ENCODE peak calls at places on chromosomes 1 and 21, in six cellular contexts. H, I, T, V, O and E are unnamed samples.

GRCh38 chr1:35269190-35269988 is 880 bp downstream of the ZMYM4 start:
- DNase-seq in H (peak; percentile 31), I (peak; percentile 62), T (peak; percentile 10), V (peak; percentile 13), O (no peak), E (no peak)

GRCh38 chr21:35063428-35064172 is 14.5 kb upstream of the RUNX1 start:
- DNase-seq in H (no peak), I (no peak), T (no peak), V (no peak), O (no peak), E (no peak)

GRCh38 chr1:226436855-226437491 is 29.1 kb upstream of the PARP1 start:
- DNase-seq in H (no peak), I (no peak), T (no peak), V (no peak), O (no peak), E (no peak)

GRCh38 chr1:221078260-221078965 is 199.2 kb downstream of the HLX start:
- DNase-seq in H (no peak), I (no peak), T (no peak), V (no peak), O (no peak), E (no peak)

GRCh38 chr1:93358293-93358692 is 12.6 kb downstream of the DR1 start:
- DNase-seq in H (peak; percentile 70), I (no peak), T (no peak), V (no peak), O (no peak), E (no peak)

GRCh38 chr1:12129624-12130023 is 37.2 kb upstream of the TNFRSF1B start:
- DNase-seq in H (no peak), I (no peak), T (no peak), V (no peak), O (no peak), E (no peak)

GRCh38 chr1:54610048-54610447 is 13.3 kb downstream of the FAM151A start:
- DNase-seq in H (peak; percentile 80), I (peak; percentile 83), T (no peak), V (no peak), O (no peak), E (no peak)

GRCh38 chr1:3315991-3316943 is 138.2 kb upstream of the ARHGEF16 start:
- DNase-seq in H (no peak), I (no peak), T (peak; percentile 9), V (no peak), O (no peak), E (no peak)

GRCh38 chr1:171627020-171627419 is 5.0 kb downstream of the MYOCOS start:
- DNase-seq in H (no peak), I (no peak), T (no peak), V (no peak), O (no peak), E (no peak)

GRCh38 chr1:56948403-56949023 is 17.3 kb downstream of the C8B start:
- DNase-seq in H (no peak), I (peak; percentile 56), T (no peak), V (no peak), O (no peak), E (no peak)

GRCh38 chr1:37561794-37562132 is 5.0 kb downstream of the DNALI1 start:
- DNase-seq in H (peak; percentile 66), I (peak; percentile 78), T (peak; percentile 36), V (no peak), O (no peak), E (no peak)

DNA sequence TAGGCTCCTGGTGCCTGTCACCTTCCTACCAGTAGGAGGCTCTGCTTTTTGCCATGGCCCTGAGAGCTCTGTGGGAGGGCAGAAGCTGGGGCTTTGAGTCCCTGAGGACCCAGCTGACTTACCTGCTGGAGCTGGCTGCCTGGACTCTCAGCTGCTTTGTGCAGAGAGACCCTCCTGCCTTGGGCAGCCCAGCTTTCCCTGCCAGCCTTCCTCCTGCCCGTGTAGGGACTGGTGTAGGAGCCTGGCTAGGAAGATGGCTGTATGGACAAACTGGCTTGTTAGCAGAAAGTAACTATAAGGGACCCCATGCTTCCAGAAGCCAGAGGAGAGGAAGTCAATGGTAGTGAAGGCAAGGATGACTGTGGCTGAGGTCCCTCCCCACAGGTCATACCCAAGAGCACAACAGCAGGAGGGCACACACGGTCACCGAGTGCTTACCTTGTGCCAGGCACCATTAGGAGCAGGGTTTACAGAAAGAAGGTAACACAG is 9.7 kb upstream of the CELSR2 start:
- DNase-seq in H (peak; percentile 92), I (peak; percentile 87), T (no peak), V (no peak), O (no peak), E (no peak)
- H3K27ac ChIP-seq in H (peak overlapping the region; percentile 85), I (peak overlapping the region; percentile 79), T (no peak overlapping the region), V (no peak overlapping the region), O (peak overlapping the region; percentile 61), E (no peak overlapping the region)

DNA sequence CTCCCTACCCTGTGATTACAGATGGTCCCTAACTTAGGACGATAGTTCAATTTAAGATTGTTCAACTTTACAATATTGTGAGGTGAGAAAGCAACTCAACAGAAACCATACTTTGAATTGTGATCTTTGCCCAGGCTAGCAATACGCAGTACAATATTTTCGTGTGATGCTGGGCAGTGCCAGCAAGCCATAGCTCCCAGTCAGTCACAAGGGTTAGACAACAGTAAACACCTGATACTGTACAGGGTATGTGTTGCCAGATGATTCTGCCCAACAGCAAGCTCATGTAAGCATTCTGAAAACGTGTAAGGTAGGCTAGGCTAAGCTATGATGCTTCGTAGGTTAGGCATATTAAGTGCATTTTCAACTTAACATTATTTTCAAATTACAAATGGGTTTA is 11.9 kb downstream of the GPBP1L1 start:
- DNase-seq in H (no peak), I (no peak), T (no peak), V (no peak), O (no peak), E (no peak)
- H3K36me3 ChIP-seq in H (no peaks in the 10 kb centered on the region), I (no peaks in the 10 kb centered on the region), T (peaks cover 5% of the 10 kb centered on the region), V (no peaks in the 10 kb centered on the region), O (no peaks in the 10 kb centered on the region), E (no peaks in the 10 kb centered on the region)

GRCh38 chr1:154062309-154062708 is 71.7 kb downstream of the RPS27 start:
- DNase-seq in H (no peak), I (no peak), T (no peak), V (no peak), O (no peak), E (no peak)
- H3K4me3 ChIP-seq in H (no peak overlapping the region), I (no peak overlapping the region), T (no peak overlapping the region), V (no peak overlapping the region), O (no peak overlapping the region), E (no peak overlapping the region)

GRCh38 chr21:44908908-44909307 is 11.8 kb downstream of the ITGB2 start:
- DNase-seq in H (no peak), I (no peak), T (no peak), V (no peak), O (no peak), E (no peak)

GRCh38 chr21:44908496-44908895 is 12.2 kb downstream of the ITGB2 start:
- DNase-seq in H (no peak), I (no peak), T (no peak), V (no peak), O (no peak), E (no peak)

GRCh38 chr21:44909719-44910118 is 11.0 kb downstream of the ITGB2 start:
- DNase-seq in H (no peak), I (no peak), T (no peak), V (no peak), O (no peak), E (no peak)

GRCh38 chr21:44907225-44907965 is 13.3 kb downstream of the ITGB2 start:
- DNase-seq in H (no peak), I (no peak), T (no peak), V (no peak), O (no peak), E (no peak)

GRCh38 chr21:44907966-44908364 is 12.7 kb downstream of the ITGB2 start:
- DNase-seq in H (no peak), I (peak; percentile 86), T (no peak), V (no peak), O (no peak), E (peak; percentile 36)
- H3K27ac ChIP-seq in H (no peak overlapping the region), I (no peak overlapping the region), T (no peak overlapping the region), V (no peak overlapping the region), O (no peak overlapping the region), E (no peak overlapping the region)

GRCh38 chr1:151287341-151287699 is 5.2 kb downstream of the ZNF687 start:
- DNase-seq in H (no peak), I (no peak), T (no peak), V (no peak), O (no peak), E (no peak)

GRCh38 chr1:151289080-151289935 is 7.2 kb downstream of the ZNF687 start:
- DNase-seq in H (no peak), I (peak; percentile 80), T (no peak), V (no peak), O (no peak), E (no peak)

GRCh38 chr1:151288502-151288901 is 6.4 kb downstream of the ZNF687 start:
- DNase-seq in H (no peak), I (no peak), T (no peak), V (no peak), O (no peak), E (no peak)

GRCh38 chr1:151286619-151287340 is 4.7 kb downstream of the ZNF687 start:
- DNase-seq in H (no peak), I (peak; percentile 76), T (no peak), V (no peak), O (no peak), E (no peak)

GRCh38 chr1:151287767-151288500 is 5.8 kb downstream of the ZNF687 start:
- DNase-seq in H (no peak), I (peak; percentile 81), T (no peak), V (no peak), O (no peak), E (no peak)
- H3K36me3 ChIP-seq in H (peaks cover 13% of the 10 kb centered on the region), I (peaks cover 66% of the 10 kb centered on the region), T (peaks cover 62% of the 10 kb centered on the region), V (no peaks in the 10 kb centered on the region), O (peaks cover 56% of the 10 kb centered on the region), E (peaks cover 1% of the 10 kb centered on the region)

GRCh38 chr1:76374111-76374510 is 299.6 kb downstream of the ST6GALNAC3 start:
- DNase-seq in H (no peak), I (no peak), T (no peak), V (no peak), O (no peak), E (no peak)

GRCh38 chr1:76377247-76377646 is 302.7 kb downstream of the ST6GALNAC3 start:
- DNase-seq in H (no peak), I (no peak), T (no peak), V (no peak), O (no peak), E (no peak)

GRCh38 chr1:76381450-76382108 is 307.0 kb downstream of the ST6GALNAC3 start:
- DNase-seq in H (peak; percentile 14), I (no peak), T (no peak), V (no peak), O (no peak), E (peak; percentile 9)

DNA sequence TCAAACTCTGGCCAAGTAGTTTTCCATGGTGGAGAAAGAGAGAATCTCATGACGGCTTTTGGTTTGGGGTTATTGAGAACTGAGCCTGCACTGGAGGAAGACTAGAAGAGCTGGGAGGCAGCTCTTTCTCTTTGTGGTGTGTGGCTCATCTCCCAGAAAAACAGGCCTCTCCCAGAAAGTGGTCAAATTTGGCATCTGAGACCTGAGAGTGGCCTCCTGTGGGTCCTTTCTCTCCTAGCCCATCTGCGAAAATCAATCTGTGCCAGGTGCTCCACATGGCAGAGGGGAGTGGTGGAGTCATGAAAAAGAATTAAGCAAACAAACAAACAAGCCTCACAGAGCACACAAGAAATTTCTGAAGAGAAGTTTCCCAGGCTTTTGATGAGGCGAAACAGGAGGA is 305.0 kb downstream of the ST6GALNAC3 start:
- DNase-seq in H (no peak), I (no peak), T (no peak), V (no peak), O (no peak), E (peak; percentile 30)
- H3K4me3 ChIP-seq in H (no peak overlapping the region), I (no peak overlapping the region), T (no peak overlapping the region), V (no peak overlapping the region), O (no peak overlapping the region), E (no peak overlapping the region)